ENCODE peak calls at places on chromosomes 3 and 15, in nine cellular contexts. U, A, M, X, N, C, F, R and E are unnamed samples.
A peak's percentile ranks its signal among the peaks of the same experiment; 100 is the strongest.

GRCh38 chr15:62444104-62445027 is 279.3 kb upstream of the C2CD4B start:
- DNase-seq in F (no peak), C (no peak), X (peak; percentile 95), N (no peak), U (no peak), A (no peak), R (peak; percentile 4), M (no peak), E (no peak)

GRCh38 chr3:197680955-197681521 is 55.7 kb downstream of the RUBCN start:
- DNase-seq in F (no peak), R (no peak), U (no peak), C (peak; percentile 48), A (no peak), N (no peak), X (no peak), M (no peak), E (no peak)

GRCh38 chr15:90295270-90295648 is 29.8 kb downstream of the NGRN start:
- DNase-seq in U (no peak), M (no peak), C (no peak), A (no peak), F (no peak), N (no peak), R (no peak), X (no peak), E (no peak)

GRCh38 chr3:179036226-179036625 is 35.4 kb downstream of the ZMAT3 start:
- DNase-seq in F (no peak), N (no peak), A (no peak), C (no peak), X (peak; percentile 44), R (no peak), M (no peak), U (no peak), E (no peak)

GRCh38 chr3:23879485-23879884 is 37.3 kb downstream of the NKIRAS1 start:
- DNase-seq in X (no peak), N (no peak), M (no peak), R (no peak), C (no peak), U (no peak), A (no peak), F (no peak), E (no peak)

GRCh38 chr3:59704292-59704691 is 654.5 kb upstream of the CFAP20DC start:
- DNase-seq in M (no peak), A (no peak), C (no peak), X (no peak), U (no peak), N (no peak), R (no peak), F (no peak), E (no peak)

GRCh38 chr15:33026614-33027013 is 167.9 kb downstream of the FMN1 start:
- DNase-seq in A (peak; percentile 39), R (no peak), X (no peak), U (no peak), M (no peak), C (peak; percentile 41), F (peak; percentile 57), N (peak; percentile 68), E (no peak)

GRCh38 chr3:39784922-39785321 is 24.5 kb upstream of the MYRIP start:
- DNase-seq in A (no peak), M (no peak), R (no peak), N (no peak), F (no peak), C (no peak), U (no peak), X (no peak), E (no peak)

GRCh38 chr3:188151438-188151837 is 2.5 kb upstream of the LPP start:
- DNase-seq in R (no peak), X (peak; percentile 42), C (no peak), M (no peak), A (no peak), N (no peak), F (no peak), U (no peak), E (no peak)

GRCh38 chr3:29083607-29084120 is 197.2 kb upstream of the RBMS3 start:
- DNase-seq in C (no peak), A (no peak), U (no peak), X (no peak), R (no peak), M (no peak), F (no peak), N (no peak), E (no peak)

GRCh38 chr15:74614744-74615312 is 808 bp upstream of the CLK3 start:
- DNase-seq in M (peak; percentile 83), R (peak; percentile 67), C (peak; percentile 71), N (peak; percentile 93), A (peak; percentile 90), X (peak; percentile 77), U (peak; percentile 73), F (peak; percentile 94), E (peak; percentile 94)